ENCODE peak calls at places on chromosome 21, in ten cellular contexts. Q is pancreas; W is T-helper 17 cell; C is mucosa of descending colon; N is CD4-positive, alpha-beta T cell; E is foreskin keratinocyte; S is stimulated activated effector memory CD8-positive, alpha-beta T cell treated with anti-CD3 and anti-CD28 coated beads, Interleukin-12 subunit alpha, Interleukin-12 subunit beta, amount 100 ng/mL, for 72 hours; T is upper lobe of left lung; M is heart right ventricle; O is lower lobe of right lung. K is an unnamed sample.

GRCh38 chr21:29219165-29219770 is 79.5 kb upstream of the BACH1 start:
- ATAC-seq in Q (peak), W (no peak), C (peak), N (no peak), E (no peak), S (no peak), T (peak), M (no peak), O (peak), K (no peak)

GRCh38 chr21:33688343-33688742 is 46.0 kb downstream of the ITSN1 start:
- ATAC-seq in Q (no peak), W (no peak), C (no peak), N (no peak), E (no peak), S (no peak), T (peak), M (no peak), O (no peak), K (no peak)

GRCh38 chr21:19109694-19110093 is 706.1 kb upstream of the TMPRSS15 start:
- ATAC-seq in Q (no peak), W (no peak), C (no peak), N (no peak), E (no peak), S (no peak), T (no peak), M (no peak), O (no peak), K (no peak)

GRCh38 chr21:15362458-15362857 is 297.7 kb upstream of the NRIP1 start:
- ATAC-seq in Q (no peak), W (no peak), C (peak), N (no peak), E (no peak), S (no peak), T (no peak), M (no peak), O (no peak), K (no peak)

GRCh38 chr21:41706678-41707077 is 60.2 kb downstream of the RIPK4 start:
- ATAC-seq in Q (peak), W (no peak), C (peak), N (no peak), E (peak), S (peak), T (no peak), M (no peak), O (peak), K (no peak)

GRCh38 chr21:15848632-15849031 is 118.8 kb downstream of the USP25 start:
- ATAC-seq in Q (peak), W (no peak), C (peak), N (no peak), E (peak), S (no peak), T (no peak), M (no peak), O (no peak), K (no peak)

GRCh38 chr21:17795084-17796036 is 23.8 kb downstream of the C21orf91 start:
- ATAC-seq in Q (no peak), W (peak), C (no peak), N (peak), E (no peak), S (peak), T (no peak), M (no peak), O (no peak), K (no peak)

GRCh38 chr21:27258756-27259429 is 292.0 kb upstream of the ADAMTS5 start:
- ATAC-seq in Q (no peak), W (no peak), C (no peak), N (no peak), E (no peak), S (no peak), T (no peak), M (no peak), O (no peak), K (no peak)

GRCh38 chr21:33703750-33704606 is 61.7 kb downstream of the ITSN1 start:
- ATAC-seq in Q (no peak), W (no peak), C (no peak), N (no peak), E (no peak), S (peak), T (peak), M (peak), O (peak), K (no peak)

GRCh38 chr21:42366292-42367010 is at the start of gene TFF1:
- ATAC-seq in Q (no peak), W (no peak), C (peak), N (no peak), E (no peak), S (no peak), T (no peak), M (no peak), O (peak), K (no peak)

GRCh38 chr21:39675595-39675994 is 62.9 kb downstream of the B3GALT5 start:
- ATAC-seq in Q (no peak), W (no peak), C (no peak), N (no peak), E (no peak), S (no peak), T (no peak), M (peak), O (no peak), K (no peak)

GRCh38 chr21:31752967-31753366 is 21.0 kb upstream of the SCAF4 start:
- ATAC-seq in Q (no peak), W (no peak), C (no peak), N (no peak), E (no peak), S (no peak), T (no peak), M (no peak), O (no peak), K (no peak)

GRCh38 chr21:32560896-32561295 is 24.4 kb downstream of the TCP10L start:
- ATAC-seq in Q (no peak), W (no peak), C (no peak), N (no peak), E (no peak), S (no peak), T (no peak), M (no peak), O (no peak), K (no peak)

GRCh38 chr21:36388835-36389234 is 3.6 kb downstream of the CHAF1B start:
- ATAC-seq in Q (no peak), W (no peak), C (no peak), N (no peak), E (peak), S (no peak), T (no peak), M (no peak), O (peak), K (no peak)

GRCh38 chr21:15293251-15293650 is 228.5 kb upstream of the NRIP1 start:
- ATAC-seq in Q (peak), W (no peak), C (peak), N (no peak), E (peak), S (no peak), T (peak), M (no peak), O (peak), K (no peak)

GRCh38 chr21:34836103-34836932 is 167.5 kb downstream of the CLIC6 start:
- ATAC-seq in Q (peak), W (peak), C (peak), N (no peak), E (no peak), S (peak), T (peak), M (peak), O (peak), K (no peak)

GRCh38 chr21:17805966-17806365 is 13.2 kb downstream of the C21orf91 start:
- ATAC-seq in Q (no peak), W (peak), C (no peak), N (peak), E (no peak), S (no peak), T (no peak), M (no peak), O (no peak), K (no peak)

GRCh38 chr21:45535341-45536081 is 6.7 kb downstream of the SLC19A1 start:
- ATAC-seq in Q (no peak), W (no peak), C (no peak), N (peak), E (no peak), S (no peak), T (peak), M (no peak), O (peak), K (no peak)

GRCh38 chr21:37683396-37684114 is 232.7 kb downstream of the KCNJ6 start:
- ATAC-seq in Q (no peak), W (no peak), C (no peak), N (no peak), E (no peak), S (no peak), T (no peak), M (no peak), O (no peak), K (no peak)

GRCh38 chr21:34544032-34544496 is 32.1 kb upstream of the KCNE1 start:
- ATAC-seq in Q (peak), W (peak), C (peak), N (no peak), E (peak), S (peak), T (peak), M (peak), O (peak), K (no peak)

GRCh38 chr21:25292396-25292795 is 314.9 kb downstream of the MRPL39 start:
- ATAC-seq in Q (no peak), W (no peak), C (no peak), N (no peak), E (no peak), S (no peak), T (no peak), M (no peak), O (no peak), K (no peak)

GRCh38 chr21:40847956-40848355 is 998 bp upstream of the DSCAM start:
- ATAC-seq in Q (no peak), W (no peak), C (no peak), N (no peak), E (no peak), S (no peak), T (no peak), M (no peak), O (no peak), K (no peak)

GRCh38 chr21:28521932-28522826 is 470.5 kb downstream of the LTN1 start:
- ATAC-seq in Q (no peak), W (no peak), C (no peak), N (no peak), E (no peak), S (peak), T (peak), M (peak), O (peak), K (peak)

GRCh38 chr21:42646076-42646825 is 7.2 kb upstream of the PDE9A start:
- ATAC-seq in Q (no peak), W (no peak), C (no peak), N (no peak), E (no peak), S (no peak), T (no peak), M (no peak), O (no peak), K (no peak)

GRCh38 chr21:15653710-15654109 is 76.1 kb upstream of the USP25 start:
- ATAC-seq in Q (no peak), W (no peak), C (no peak), N (no peak), E (no peak), S (no peak), T (no peak), M (no peak), O (no peak), K (no peak)

GRCh38 chr21:29697555-29698193 is 242.1 kb downstream of the GRIK1 start:
- ATAC-seq in Q (peak), W (no peak), C (no peak), N (no peak), E (no peak), S (no peak), T (peak), M (no peak), O (no peak), K (no peak)

GRCh38 chr21:29300547-29301138 is 1.9 kb downstream of the BACH1 start:
- ATAC-seq in Q (no peak), W (peak), C (no peak), N (peak), E (no peak), S (peak), T (no peak), M (no peak), O (no peak), K (peak)

GRCh38 chr21:43739648-43740435 is 20.9 kb downstream of the PDXK start:
- ATAC-seq in Q (peak), W (peak), C (peak), N (peak), E (peak), S (peak), T (peak), M (peak), O (peak), K (peak)

GRCh38 chr21:45698493-45698947 is 55.0 kb downstream of the PCBP3 start:
- ATAC-seq in Q (no peak), W (no peak), C (peak), N (no peak), E (peak), S (peak), T (peak), M (peak), O (no peak), K (no peak)

GRCh38 chr21:42235593-42235992 is 16.7 kb downstream of the ABCG1 start:
- ATAC-seq in Q (no peak), W (no peak), C (no peak), N (no peak), E (no peak), S (no peak), T (no peak), M (no peak), O (no peak), K (no peak)

GRCh38 chr21:34177919-34178567 is 104.7 kb downstream of the MRPS6 start:
- ATAC-seq in Q (no peak), W (no peak), C (no peak), N (no peak), E (no peak), S (no peak), T (no peak), M (no peak), O (no peak), K (no peak)

GRCh38 chr21:28884481-28884880 is 108.2 kb downstream of the LTN1 start:
- ATAC-seq in Q (peak), W (peak), C (peak), N (peak), E (peak), S (no peak), T (peak), M (no peak), O (peak), K (no peak)

GRCh38 chr21:41611966-41612606 is 104.1 kb upstream of the TMPRSS2 start:
- ATAC-seq in Q (peak), W (no peak), C (peak), N (no peak), E (peak), S (peak), T (no peak), M (no peak), O (peak), K (no peak)

GRCh38 chr21:38917045-38917774 is 111.5 kb downstream of the ETS2 start:
- ATAC-seq in Q (no peak), W (no peak), C (peak), N (no peak), E (no peak), S (no peak), T (no peak), M (no peak), O (no peak), K (no peak)

GRCh38 chr21:32886339-32886738 is 114.8 kb upstream of the PAXBP1 start:
- ATAC-seq in Q (no peak), W (peak), C (no peak), N (peak), E (no peak), S (peak), T (no peak), M (no peak), O (peak), K (no peak)

GRCh38 chr21:46036696-46037337 is 55.2 kb downstream of the COL6A1 start:
- ATAC-seq in Q (no peak), W (no peak), C (peak), N (no peak), E (no peak), S (peak), T (peak), M (peak), O (peak), K (no peak)

GRCh38 chr21:35548904-35549615 is 500.0 kb upstream of the RUNX1 start:
- ATAC-seq in Q (no peak), W (no peak), C (no peak), N (no peak), E (no peak), S (no peak), T (no peak), M (no peak), O (no peak), K (no peak)

GRCh38 chr21:43609501-43610340 is 49.6 kb downstream of the HSF2BP start:
- ATAC-seq in Q (peak), W (no peak), C (peak), N (no peak), E (peak), S (no peak), T (no peak), M (no peak), O (peak), K (no peak)

K was measured in stimulated activated memory B cell treated with anti-CD40 and anti-IgM and Interleukin-4, amounts not matched to agents 10 μg/mL and 1 μg/mL and 100 μg/mL, for 72 hours.